ENCODE peak calls at places on chromosomes 7 and 10, in five cellular contexts. C, V, P, Y and U are unnamed samples.

GRCh38 chr10:132803595-132804210 is 17.8 kb upstream of the NKX6-2 start:
- DNase-seq in C (no peak), V (no peak), P (no peak), Y (no peak), U (no peak)

GRCh38 chr10:11824376-11824775 is 1.2 kb downstream of the PROSER2 start:
- DNase-seq in C (no peak), V (peak), P (no peak), Y (no peak), U (no peak)

GRCh38 chr7:116499168-116500070 is at the start of gene CAV2:
- DNase-seq in C (peak), V (peak), P (peak), Y (peak), U (peak)

GRCh38 chr7:88452648-88453047 is 146.0 kb upstream of the STEAP4 start:
- DNase-seq in C (no peak), V (no peak), P (no peak), Y (no peak), U (no peak)

GRCh38 chr10:132456881-132457280 is 59.9 kb downstream of the PWWP2B start:
- DNase-seq in C (no peak), V (no peak), P (no peak), Y (no peak), U (no peak)

GRCh38 chr7:44149571-44150465 is 8.7 kb upstream of the MYL7 start:
- DNase-seq in C (no peak), V (peak), P (no peak), Y (no peak), U (no peak)

GRCh38 chr10:65805993-65806392 is 1119.8 kb upstream of the LRRTM3 start:
- DNase-seq in C (no peak), V (no peak), P (no peak), Y (peak), U (no peak)

GRCh38 chr10:129771024-129771423 is 193.1 kb downstream of the EBF3 start:
- DNase-seq in C (no peak), V (no peak), P (peak), Y (no peak), U (no peak)

GRCh38 chr7:18873674-18874341 is 243.6 kb downstream of the TWIST1 start:
- DNase-seq in C (peak), V (peak), P (peak), Y (peak), U (peak)

GRCh38 chr7:303884-304573 is 14.1 kb downstream of the FOXL3 start:
- DNase-seq in C (no peak), V (no peak), P (no peak), Y (no peak), U (no peak)

GRCh38 chr10:96416643-96417042 is 57.8 kb upstream of the OPALIN start:
- DNase-seq in C (no peak), V (no peak), P (no peak), Y (peak), U (no peak)

GRCh38 chr10:121578965-121579364 is 19.3 kb downstream of the FGFR2 start:
- DNase-seq in C (no peak), V (no peak), P (no peak), Y (no peak), U (no peak)
- H3K14ac ChIP-seq in C (no peak), V (no peak), P (peak), Y (no peak), U (no peak)

GRCh38 chr10:19283285-19283684 is 234.7 kb downstream of the MALRD1 start:
- DNase-seq in C (no peak), V (no peak), P (no peak), Y (no peak), U (no peak)
- H2BK15ac ChIP-seq in C (no peak), V (no peak), P (no peak), Y (no peak), U (no peak)

GRCh38 chr10:103504181-103504783 is 10.8 kb downstream of the NEURL1 start:
- DNase-seq in C (no peak), V (peak), P (no peak), Y (peak), U (no peak)
- H3K14ac ChIP-seq in C (no peak), V (no peak), P (no peak), Y (no peak), U (no peak)

DNA sequence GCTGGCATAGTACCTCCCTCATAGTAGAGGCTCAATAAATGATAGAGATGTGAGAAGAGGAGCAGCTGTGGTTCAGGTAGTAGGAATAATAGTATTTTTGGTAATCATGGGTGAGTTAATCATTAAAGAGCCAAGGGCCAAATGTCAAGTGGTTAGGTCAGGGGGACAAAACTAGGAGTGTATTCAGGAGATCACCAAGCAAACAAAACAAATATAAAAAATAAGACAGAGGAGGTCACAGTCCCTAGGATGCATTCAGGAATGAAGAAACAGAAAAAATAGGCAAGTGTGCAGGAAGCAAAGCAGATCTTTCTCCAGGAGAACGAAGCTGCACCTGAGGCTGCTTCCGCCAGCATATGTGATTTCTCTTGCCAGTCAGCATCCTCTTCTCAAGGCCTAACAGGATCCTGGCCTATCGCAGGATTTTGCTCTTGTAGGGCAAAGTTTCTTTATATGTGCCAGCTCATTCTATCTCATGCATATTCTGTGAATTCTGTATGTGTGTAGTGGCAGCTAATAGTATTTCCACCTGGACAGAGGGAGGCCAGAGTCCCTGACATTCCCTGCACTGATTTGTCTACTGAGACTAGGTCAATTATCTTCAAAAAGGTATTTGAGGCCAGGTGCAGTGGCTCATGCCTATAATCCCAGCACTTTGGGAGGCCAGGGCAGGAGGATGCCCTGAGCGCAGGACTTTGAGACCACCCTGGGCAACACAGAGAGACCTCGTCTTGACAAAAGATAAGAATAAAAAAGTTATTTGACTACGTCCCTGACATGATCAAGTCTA is 82.7 kb downstream of the AKR1D1 start:
- DNase-seq in C (no peak), V (no peak), P (no peak), Y (no peak), U (no peak)
- H2BK15ac ChIP-seq in C (no peak), V (no peak), P (no peak), Y (no peak), U (peak)

DNA sequence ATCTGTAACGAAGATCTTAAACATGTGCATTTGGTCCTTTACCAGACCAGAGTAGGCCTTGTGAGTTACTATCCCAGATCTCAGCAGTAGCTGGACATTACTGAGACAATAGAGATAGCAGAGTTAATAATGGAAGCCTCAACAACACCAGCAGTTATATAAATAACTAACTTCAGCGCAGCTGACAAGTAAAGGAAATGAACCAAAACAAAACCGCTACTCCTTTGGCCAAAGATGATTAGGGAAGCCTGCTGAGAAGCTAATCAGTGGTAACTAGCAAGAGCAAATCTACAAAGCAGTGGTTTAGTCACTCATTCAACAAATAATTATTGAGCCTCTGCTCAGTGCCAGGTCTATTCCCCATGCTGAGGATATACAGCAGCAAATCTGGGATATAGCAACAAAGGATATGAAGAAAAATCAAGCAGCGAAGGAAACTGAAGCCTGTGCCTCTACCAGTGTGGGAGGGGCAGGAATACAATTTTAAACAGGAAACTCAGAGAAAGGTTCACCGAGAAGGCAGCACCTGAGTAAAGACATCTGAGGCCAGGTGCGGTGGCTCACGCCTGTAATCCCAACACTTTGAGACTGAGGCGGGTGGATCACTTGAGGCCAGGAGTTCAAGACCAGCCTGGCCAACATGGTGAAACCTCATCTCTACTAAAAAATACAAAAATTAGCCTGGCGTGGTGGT is 103.6 kb downstream of the ELMO1 start:
- DNase-seq in C (peak), V (no peak), P (no peak), Y (no peak), U (no peak)
- H3K14ac ChIP-seq in C (no peak), V (no peak), P (no peak), Y (no peak), U (no peak)

DNA sequence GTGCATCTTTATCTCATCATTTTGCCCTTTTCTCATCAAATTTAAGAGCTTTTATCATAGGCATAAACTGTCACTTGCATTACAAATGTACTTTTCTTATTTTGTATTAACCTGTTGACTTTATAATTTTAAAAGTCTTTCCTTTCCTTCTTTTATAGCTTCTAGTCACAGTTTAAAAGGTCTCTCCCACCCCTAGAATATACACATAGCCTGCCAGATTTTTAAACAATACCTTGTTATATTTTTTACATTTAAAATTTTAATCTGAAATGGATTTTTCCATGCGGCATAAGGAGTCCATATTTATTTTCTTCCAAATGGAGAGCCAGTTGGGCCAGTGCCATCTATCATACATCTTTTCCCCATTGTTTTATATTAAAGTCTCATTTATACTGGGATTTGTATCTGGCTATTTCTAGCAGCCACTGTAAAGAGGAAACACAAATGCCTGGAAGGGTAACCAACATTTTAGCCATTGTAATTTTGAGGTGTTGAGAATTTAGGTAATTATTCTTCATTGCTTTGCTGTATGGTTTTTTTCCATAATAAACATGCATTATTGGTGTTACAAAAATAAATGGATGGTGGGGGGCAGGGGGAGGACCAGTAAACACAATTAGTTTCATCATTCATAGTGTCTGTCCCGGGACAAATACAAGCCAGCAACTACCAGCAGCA is 92.8 kb downstream of the CCDC71L start:
- DNase-seq in C (no peak), V (no peak), P (no peak), Y (no peak), U (no peak)
- H2BK15ac ChIP-seq in C (no peak), V (peak), P (no peak), Y (no peak), U (no peak)

DNA sequence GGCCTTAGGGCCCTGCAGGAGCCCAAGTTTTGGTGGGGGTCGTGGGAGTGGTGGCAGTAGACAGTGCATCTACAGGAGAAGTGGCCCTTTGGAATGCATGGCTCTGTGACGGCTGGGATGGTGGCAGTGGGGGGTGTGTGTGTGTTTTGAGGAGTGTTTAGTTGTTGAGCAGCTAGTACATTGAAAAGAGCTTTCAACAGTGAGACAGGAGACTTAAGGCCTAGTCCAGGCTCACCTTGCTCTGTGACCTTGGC is 27.1 kb downstream of the ZNF775 start:
- DNase-seq in C (no peak), V (no peak), P (no peak), Y (no peak), U (no peak)
- H3K14ac ChIP-seq in C (no peak), V (peak), P (no peak), Y (peak), U (no peak)

GRCh38 chr10:8417631-8418030 is 363.1 kb downstream of the GATA3 start:
- DNase-seq in C (no peak), V (no peak), P (no peak), Y (peak), U (no peak)
- H2BK15ac ChIP-seq in C (no peak), V (no peak), P (no peak), Y (no peak), U (no peak)

GRCh38 chr7:73683056-73683915 is at the start of the genes BUD23 and DNAJC30:
- DNase-seq in C (peak), V (peak), P (peak), Y (peak), U (peak)
- H3K14ac ChIP-seq in C (peak), V (peak), P (peak), Y (peak), U (no peak)